ENCODE peak calls at places on chromosomes 6 and 20, in four cellular contexts. One of them, this sample, is unnamed.

GRCh38 chr20:38114353-38114791 is 50.7 kb downstream of the TGM2 start:
- DNase-seq in iPS DF 6.9: no peak
- DNase-seq in lower lobe of right lung: no peak
- DNase-seq in neuronal stem cell: no peak
- DNase-seq in this sample: no peak

GRCh38 chr6:100202417-100203194 is 208.6 kb upstream of the MCHR2 start:
- DNase-seq in iPS DF 6.9: no peak
- DNase-seq in neuronal stem cell: no peak
- DNase-seq in lower lobe of right lung: no peak
- DNase-seq in this sample: peak

GRCh38 chr6:104484626-104485025 is 375.1 kb downstream of the HACE1 start:
- DNase-seq in lower lobe of right lung: no peak
- DNase-seq in neuronal stem cell: no peak
- DNase-seq in iPS DF 6.9: no peak
- DNase-seq in this sample: no peak

GRCh38 chr6:85006362-85006761 is 242.0 kb upstream of the TBX18 start:
- DNase-seq in iPS DF 6.9: no peak
- DNase-seq in neuronal stem cell: peak
- DNase-seq in lower lobe of right lung: no peak
- DNase-seq in this sample: no peak

GRCh38 chr20:1281279-1282057 is 15.4 kb downstream of the SNPH start:
- DNase-seq in iPS DF 6.9: no peak
- DNase-seq in lower lobe of right lung: no peak
- DNase-seq in neuronal stem cell: no peak
- DNase-seq in this sample: no peak

GRCh38 chr20:50152394-50153152 is 950 bp downstream of the PEDS1 start:
- DNase-seq in iPS DF 6.9: no peak
- DNase-seq in lower lobe of right lung: no peak
- DNase-seq in neuronal stem cell: no peak
- DNase-seq in this sample: no peak

GRCh38 chr6:117309613-117310012 is 44.3 kb downstream of the VGLL2 start:
- DNase-seq in neuronal stem cell: no peak
- DNase-seq in iPS DF 6.9: no peak
- DNase-seq in lower lobe of right lung: no peak
- DNase-seq in this sample: no peak

GRCh38 chr6:3706547-3707467 is 44.7 kb downstream of the PXDC1 start:
- DNase-seq in neuronal stem cell: no peak
- DNase-seq in lower lobe of right lung: no peak
- DNase-seq in iPS DF 6.9: no peak
- DNase-seq in this sample: no peak

GRCh38 chr20:1894951-1895673 is at the start of gene SIRPA:
- DNase-seq in iPS DF 6.9: no peak
- DNase-seq in lower lobe of right lung: peak
- DNase-seq in neuronal stem cell: peak
- DNase-seq in this sample: no peak

GRCh38 chr6:155224031-155224451 is 39.8 kb upstream of the CLDN20 start:
- DNase-seq in iPS DF 6.9: no peak
- DNase-seq in lower lobe of right lung: no peak
- DNase-seq in neuronal stem cell: no peak
- DNase-seq in this sample: peak

GRCh38 chr6:157072128-157072527 is 251.2 kb downstream of the TMEM242 start:
- DNase-seq in lower lobe of right lung: no peak
- DNase-seq in iPS DF 6.9: no peak
- DNase-seq in neuronal stem cell: no peak
- DNase-seq in this sample: no peak

GRCh38 chr20:34363062-34364012 is at the start of gene ITCH:
- DNase-seq in lower lobe of right lung: peak
- DNase-seq in iPS DF 6.9: peak
- DNase-seq in neuronal stem cell: peak
- DNase-seq in this sample: peak

GRCh38 chr6:51812231-51812630 is 275.2 kb downstream of the PKHD1 start:
- DNase-seq in iPS DF 6.9: no peak
- DNase-seq in lower lobe of right lung: no peak
- DNase-seq in neuronal stem cell: no peak
- DNase-seq in this sample: no peak

GRCh38 chr6:21115111-21115510 is 478.4 kb upstream of the SOX4 start:
- DNase-seq in neuronal stem cell: no peak
- DNase-seq in lower lobe of right lung: no peak
- DNase-seq in iPS DF 6.9: no peak
- DNase-seq in this sample: no peak

GRCh38 chr6:130020106-130020851 is 1.9 kb downstream of the L3MBTL3 start:
- DNase-seq in neuronal stem cell: peak
- DNase-seq in iPS DF 6.9: no peak
- DNase-seq in lower lobe of right lung: peak
- DNase-seq in this sample: no peak

GRCh38 chr6:150334790-150335783 is 33.7 kb upstream of the IYD start:
- DNase-seq in neuronal stem cell: peak
- DNase-seq in iPS DF 6.9: peak
- DNase-seq in lower lobe of right lung: no peak
- DNase-seq in this sample: peak

GRCh38 chr20:48448601-48449384 is 379.0 kb downstream of the PREX1 start:
- DNase-seq in neuronal stem cell: no peak
- DNase-seq in iPS DF 6.9: no peak
- DNase-seq in lower lobe of right lung: no peak
- DNase-seq in this sample: no peak

GRCh38 chr6:123777554-123777953 is 26.1 kb upstream of the NKAIN2 start:
- DNase-seq in neuronal stem cell: no peak
- DNase-seq in iPS DF 6.9: no peak
- DNase-seq in lower lobe of right lung: no peak
- DNase-seq in this sample: no peak

GRCh38 chr6:15253107-15254073 is 7.5 kb downstream of the JARID2 start:
- DNase-seq in iPS DF 6.9: no peak
- DNase-seq in lower lobe of right lung: no peak
- DNase-seq in neuronal stem cell: no peak
- DNase-seq in this sample: no peak

GRCh38 chr6:7818480-7819165 is 92.0 kb downstream of the TXNDC5 start:
- DNase-seq in iPS DF 6.9: no peak
- DNase-seq in neuronal stem cell: no peak
- DNase-seq in lower lobe of right lung: no peak
- DNase-seq in this sample: no peak

GRCh38 chr20:56440346-56441007 is 27.9 kb upstream of the RTF2 start:
- DNase-seq in iPS DF 6.9: no peak
- DNase-seq in lower lobe of right lung: no peak
- DNase-seq in neuronal stem cell: no peak
- DNase-seq in this sample: no peak

GRCh38 chr6:10541591-10541990 is 20.4 kb downstream of the GCNT2 start:
- DNase-seq in neuronal stem cell: no peak
- DNase-seq in lower lobe of right lung: no peak
- DNase-seq in iPS DF 6.9: no peak
- DNase-seq in this sample: no peak

GRCh38 chr20:25050501-25051350 is 7.2 kb downstream of the ACSS1 start:
- DNase-seq in lower lobe of right lung: no peak
- DNase-seq in iPS DF 6.9: no peak
- DNase-seq in neuronal stem cell: no peak
- DNase-seq in this sample: no peak

GRCh38 chr20:25076731-25077609 is 5.0 kb downstream of the VSX1 start:
- DNase-seq in iPS DF 6.9: no peak
- DNase-seq in neuronal stem cell: no peak
- DNase-seq in lower lobe of right lung: no peak
- DNase-seq in this sample: no peak

GRCh38 chr6:122620902-122621301 is 10.7 kb downstream of the PKIB start:
- DNase-seq in neuronal stem cell: no peak
- DNase-seq in iPS DF 6.9: no peak
- DNase-seq in lower lobe of right lung: no peak
- DNase-seq in this sample: no peak

GRCh38 chr6:85066270-85066669 is 301.9 kb upstream of the TBX18 start:
- DNase-seq in lower lobe of right lung: no peak
- DNase-seq in neuronal stem cell: no peak
- DNase-seq in iPS DF 6.9: no peak
- DNase-seq in this sample: no peak

GRCh38 chr6:36735110-36735971 is 37.7 kb downstream of the RAB44 start:
- DNase-seq in lower lobe of right lung: peak
- DNase-seq in neuronal stem cell: no peak
- DNase-seq in iPS DF 6.9: no peak
- DNase-seq in this sample: peak

GRCh38 chr20:33925867-33926266 is 67.8 kb upstream of the RALY start:
- DNase-seq in neuronal stem cell: no peak
- DNase-seq in lower lobe of right lung: no peak
- DNase-seq in iPS DF 6.9: no peak
- DNase-seq in this sample: no peak

GRCh38 chr20:59051666-59052065 is 9.1 kb upstream of the PRELID3B start:
- DNase-seq in neuronal stem cell: no peak
- DNase-seq in iPS DF 6.9: no peak
- DNase-seq in lower lobe of right lung: no peak
- DNase-seq in this sample: no peak

GRCh38 chr6:45543298-45544235 is 165.8 kb upstream of the SUPT3H start:
- DNase-seq in lower lobe of right lung: no peak
- DNase-seq in neuronal stem cell: no peak
- DNase-seq in iPS DF 6.9: no peak
- DNase-seq in this sample: no peak

GRCh38 chr6:161068296-161068695 is 76.7 kb downstream of the MAP3K4 start:
- DNase-seq in neuronal stem cell: no peak
- DNase-seq in lower lobe of right lung: no peak
- DNase-seq in iPS DF 6.9: no peak
- DNase-seq in this sample: no peak

GRCh38 chr6:145603424-145603833 is 131.9 kb downstream of the EPM2A start:
- DNase-seq in iPS DF 6.9: no peak
- DNase-seq in lower lobe of right lung: no peak
- DNase-seq in neuronal stem cell: no peak
- DNase-seq in this sample: no peak
- H3K27ac ChIP-seq in iPS DF 6.9: no peak
- H3K27ac ChIP-seq in lower lobe of right lung: no peak
- H3K27ac ChIP-seq in neuronal stem cell: no peak
- H3K27ac ChIP-seq in this sample: no peak

GRCh38 chr20:54340206-54340605 is 132.3 kb downstream of the PFDN4 start:
- DNase-seq in neuronal stem cell: no peak
- DNase-seq in lower lobe of right lung: no peak
- DNase-seq in iPS DF 6.9: no peak
- DNase-seq in this sample: no peak
- H3K4me3 ChIP-seq in neuronal stem cell: no peak
- H3K4me3 ChIP-seq in lower lobe of right lung: no peak
- H3K4me3 ChIP-seq in iPS DF 6.9: no peak
- H3K4me3 ChIP-seq in this sample: no peak

GRCh38 chr6:140079328-140079727 is 704.9 kb upstream of the CITED2 start:
- DNase-seq in iPS DF 6.9: no peak
- DNase-seq in neuronal stem cell: no peak
- DNase-seq in lower lobe of right lung: no peak
- DNase-seq in this sample: no peak

GRCh38 chr6:140076078-140076477 is 701.6 kb upstream of the CITED2 start:
- DNase-seq in lower lobe of right lung: no peak
- DNase-seq in iPS DF 6.9: no peak
- DNase-seq in neuronal stem cell: no peak
- DNase-seq in this sample: no peak

GRCh38 chr6:140073456-140073855 is 699.0 kb upstream of the CITED2 start:
- DNase-seq in neuronal stem cell: no peak
- DNase-seq in iPS DF 6.9: no peak
- DNase-seq in lower lobe of right lung: no peak
- DNase-seq in this sample: no peak

GRCh38 chr6:140078552-140079126 is 704.2 kb upstream of the CITED2 start:
- DNase-seq in iPS DF 6.9: no peak
- DNase-seq in neuronal stem cell: no peak
- DNase-seq in lower lobe of right lung: no peak
- DNase-seq in this sample: peak

DNA sequence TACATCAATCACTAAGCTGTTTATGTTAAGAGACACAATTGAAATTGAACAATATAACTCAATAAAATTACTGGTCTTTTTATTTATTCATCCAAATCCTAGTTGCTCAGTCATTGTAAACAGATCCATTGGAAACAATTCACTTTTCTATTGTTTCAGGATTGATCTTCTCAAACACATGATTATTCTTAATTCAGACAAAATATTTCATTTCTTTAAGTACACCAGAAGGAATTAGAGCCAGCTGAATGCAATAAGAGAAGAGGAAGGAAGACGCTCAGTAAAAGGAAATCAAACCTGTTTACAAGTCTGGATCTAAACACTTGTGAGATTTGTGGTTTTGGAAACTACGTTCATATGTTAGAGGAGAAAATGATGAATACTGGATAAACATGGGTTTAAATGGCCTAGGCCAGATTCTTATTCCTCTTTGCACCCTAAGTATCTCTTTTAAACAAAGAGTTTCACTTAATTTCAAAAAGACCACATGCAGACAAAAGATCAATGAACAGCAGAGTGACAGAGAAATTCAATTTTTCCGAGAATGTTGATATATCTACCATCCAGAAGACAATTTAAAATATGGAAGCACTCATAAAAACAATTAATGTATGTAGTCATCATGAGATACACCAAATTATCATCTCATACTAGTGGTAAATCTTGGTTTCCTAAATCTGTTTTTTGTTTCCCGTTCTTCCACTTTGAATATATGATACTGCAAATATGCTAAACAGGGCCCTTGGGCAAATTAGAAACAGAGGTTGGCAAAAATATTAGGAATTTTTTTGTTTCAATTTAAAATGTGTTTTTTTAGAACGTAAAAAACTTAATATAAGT is 703.5 kb upstream of the CITED2 start:
- DNase-seq in lower lobe of right lung: no peak
- DNase-seq in neuronal stem cell: no peak
- DNase-seq in iPS DF 6.9: no peak
- DNase-seq in this sample: no peak
- H3K27ac ChIP-seq in lower lobe of right lung: no peak
- H3K27ac ChIP-seq in neuronal stem cell: no peak
- H3K27ac ChIP-seq in iPS DF 6.9: no peak
- H3K27ac ChIP-seq in this sample: no peak

GRCh38 chr6:42726485-42727083 is 4.2 kb upstream of the PRPH2 start:
- DNase-seq in neuronal stem cell: peak
- DNase-seq in lower lobe of right lung: peak
- DNase-seq in iPS DF 6.9: peak
- DNase-seq in this sample: peak

GRCh38 chr6:42727084-42727601 is 4.7 kb upstream of the PRPH2 start:
- DNase-seq in iPS DF 6.9: no peak
- DNase-seq in lower lobe of right lung: peak
- DNase-seq in neuronal stem cell: no peak
- DNase-seq in this sample: no peak

GRCh38 chr6:42727627-42728026 is 5.2 kb upstream of the PRPH2 start:
- DNase-seq in neuronal stem cell: no peak
- DNase-seq in lower lobe of right lung: no peak
- DNase-seq in iPS DF 6.9: no peak
- DNase-seq in this sample: no peak

GRCh38 chr6:42724825-42725224 is 2.4 kb upstream of the PRPH2 start:
- DNase-seq in iPS DF 6.9: no peak
- DNase-seq in lower lobe of right lung: no peak
- DNase-seq in neuronal stem cell: no peak
- DNase-seq in this sample: no peak

DNA sequence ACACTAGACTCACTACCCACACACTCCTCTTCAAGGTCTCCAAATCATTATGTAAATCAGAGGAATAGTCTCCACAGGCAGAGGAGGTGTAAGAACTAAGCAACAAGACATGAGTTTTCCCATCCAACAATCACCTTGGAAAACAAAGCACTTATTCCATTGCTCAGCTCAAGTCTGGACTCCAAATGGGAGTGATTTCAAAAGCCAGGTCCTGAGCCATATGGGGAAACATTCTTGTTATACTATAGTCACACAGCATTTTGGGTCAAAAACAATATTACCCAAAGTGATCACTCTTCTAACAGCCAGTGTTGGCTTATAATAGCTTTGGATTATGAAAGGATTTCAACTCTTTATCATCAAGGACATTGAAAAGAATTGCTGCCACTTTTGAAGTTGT is 3.6 kb upstream of the PRPH2 start:
- DNase-seq in iPS DF 6.9: no peak
- DNase-seq in lower lobe of right lung: no peak
- DNase-seq in neuronal stem cell: no peak
- DNase-seq in this sample: no peak
- H3K4me3 ChIP-seq in iPS DF 6.9: no peak
- H3K4me3 ChIP-seq in lower lobe of right lung: peak
- H3K4me3 ChIP-seq in neuronal stem cell: no peak
- H3K4me3 ChIP-seq in this sample: peak